ENCODE peak calls at places on chromosomes 6 and 20, in four cellular contexts. One of them, this sample, is unnamed.

GRCh38 chr6:158638393-158638792 is 6.2 kb downstream of the DYNLT1 start:
- DNase-seq in AG08396: no peak
- DNase-seq in ELR: no peak
- DNase-seq in cerebellum: no peak
- DNase-seq in this sample: peak; percentile 19

GRCh38 chr6:168181776-168182765 is 103.1 kb upstream of the FRMD1 start:
- DNase-seq in cerebellum: no peak
- DNase-seq in ELR: no peak
- DNase-seq in AG08396: no peak
- DNase-seq in this sample: no peak

GRCh38 chr6:75418233-75418632 is 75.4 kb downstream of the FILIP1 start:
- DNase-seq in ELR: peak; percentile 72
- DNase-seq in cerebellum: no peak
- DNase-seq in AG08396: no peak
- DNase-seq in this sample: no peak

GRCh38 chr6:121711472-121711871 is 276.0 kb downstream of the GJA1 start:
- DNase-seq in ELR: no peak
- DNase-seq in AG08396: no peak
- DNase-seq in cerebellum: no peak
- DNase-seq in this sample: no peak

GRCh38 chr20:5687884-5688283 is 62.3 kb upstream of the SHLD1 start:
- DNase-seq in ELR: no peak
- DNase-seq in AG08396: no peak
- DNase-seq in cerebellum: no peak
- DNase-seq in this sample: no peak

GRCh38 chr20:2140561-2140960 is 38.9 kb downstream of the STK35 start:
- DNase-seq in ELR: no peak
- DNase-seq in AG08396: peak; percentile 28
- DNase-seq in cerebellum: peak; percentile 75
- DNase-seq in this sample: no peak

GRCh38 chr6:57109905-57110304 is 19.9 kb downstream of the ZNF451 start:
- DNase-seq in AG08396: no peak
- DNase-seq in ELR: no peak
- DNase-seq in cerebellum: no peak
- DNase-seq in this sample: no peak

GRCh38 chr20:32037929-32038328 is 14.1 kb upstream of the HCK start:
- DNase-seq in ELR: peak; percentile 46
- DNase-seq in AG08396: no peak
- DNase-seq in cerebellum: no peak
- DNase-seq in this sample: no peak

GRCh38 chr20:12956303-12956702 is 52.5 kb upstream of the SPTLC3 start:
- DNase-seq in cerebellum: no peak
- DNase-seq in AG08396: no peak
- DNase-seq in ELR: no peak
- DNase-seq in this sample: no peak

GRCh38 chr6:99841297-99841696 is 152.7 kb downstream of the MCHR2 start:
- DNase-seq in cerebellum: no peak
- DNase-seq in ELR: no peak
- DNase-seq in AG08396: no peak
- DNase-seq in this sample: no peak

GRCh38 chr20:1508576-1508975 is 17.4 kb upstream of the SIRPB2 start:
- DNase-seq in ELR: peak; percentile 14
- DNase-seq in cerebellum: no peak
- DNase-seq in AG08396: no peak
- DNase-seq in this sample: no peak

GRCh38 chr6:105649192-105649591 is 246.3 kb upstream of the PREP start:
- DNase-seq in cerebellum: no peak
- DNase-seq in ELR: no peak
- DNase-seq in AG08396: no peak
- DNase-seq in this sample: no peak

GRCh38 chr20:34390769-34391447 is 27.8 kb downstream of the ITCH start:
- DNase-seq in cerebellum: no peak
- DNase-seq in ELR: peak; percentile 99
- DNase-seq in AG08396: peak; percentile 22
- DNase-seq in this sample: peak; percentile 69